ENCODE peak calls at places on chromosomes 3 and 15, in ten cellular contexts. P, T, V, I, X, Y, B, D, O and H are unnamed samples.

GRCh38 chr3:189119947-189120346 is 51.8 kb upstream of the TPRG1 start:
- DNase-seq in O (no peak), V (no peak), T (no peak), Y (no peak), X (no peak), P (no peak), D (no peak), B (no peak), I (no peak), H (no peak)

GRCh38 chr3:125349055-125349454 is 26.1 kb downstream of the ZNF148 start:
- DNase-seq in X (no peak), D (no peak), I (no peak), Y (no peak), V (no peak), T (no peak), B (no peak), O (no peak), P (no peak), H (no peak)

GRCh38 chr3:150449169-150449721 is 41.1 kb downstream of the TSC22D2 start:
- DNase-seq in T (no peak), D (peak; percentile 72), V (no peak), Y (no peak), X (no peak), O (no peak), P (no peak), I (peak; percentile 55), B (peak; percentile 75), H (peak; percentile 71)

GRCh38 chr15:77856718-77857346 is 220.7 kb downstream of the TBC1D2B start:
- DNase-seq in Y (no peak), X (peak; percentile 8), V (no peak), P (no peak), B (no peak), O (no peak), T (no peak), D (no peak), I (no peak), H (peak; percentile 90)

GRCh38 chr3:150220791-150221190 is 187.3 kb upstream of the TSC22D2 start:
- DNase-seq in D (no peak), Y (no peak), T (no peak), O (no peak), I (no peak), B (no peak), P (no peak), X (no peak), V (no peak), H (no peak)

GRCh38 chr15:98791046-98791701 is 142.8 kb downstream of the IGF1R start:
- DNase-seq in O (no peak), I (peak; percentile 46), D (no peak), V (no peak), T (no peak), X (no peak), B (no peak), P (no peak), Y (no peak), H (no peak)

GRCh38 chr15:92571824-92572223 is 83.8 kb downstream of the FAM174B start:
- DNase-seq in O (no peak), Y (no peak), B (no peak), P (no peak), V (no peak), T (no peak), X (no peak), I (no peak), D (no peak), H (no peak)

GRCh38 chr3:173396191-173397041 is 1.1 kb upstream of the NLGN1 start:
- DNase-seq in B (no peak), X (no peak), D (no peak), V (peak; percentile 39), P (peak; percentile 6), I (no peak), Y (no peak), O (no peak), T (no peak), H (peak; percentile 50)

GRCh38 chr3:159378391-159378790 is 576.5 kb downstream of the MFSD1 start:
- DNase-seq in I (no peak), T (no peak), O (no peak), V (no peak), X (no peak), B (peak; percentile 1), P (no peak), Y (no peak), D (no peak), H (no peak)

GRCh38 chr3:127722104-127722784 is 49.5 kb downstream of the ABTB1 start:
- DNase-seq in D (no peak), T (no peak), Y (no peak), X (no peak), V (no peak), O (peak; percentile 35), P (no peak), B (no peak), I (no peak), H (no peak)

GRCh38 chr3:157807286-157807685 is 298.9 kb downstream of the SHOX2 start:
- DNase-seq in V (no peak), I (no peak), D (peak; percentile 57), O (no peak), X (no peak), Y (no peak), P (no peak), B (peak; percentile 47), T (no peak), H (no peak)

GRCh38 chr15:89472785-89473256 is 23.6 kb downstream of the RHCG start:
- DNase-seq in P (peak; percentile 90), B (peak; percentile 33), Y (no peak), X (no peak), O (peak; percentile 69), D (peak; percentile 55), V (no peak), I (peak; percentile 69), T (peak; percentile 18), H (peak; percentile 23)

GRCh38 chr3:71281173-71281738 is 302.3 kb downstream of the FOXP1 start:
- DNase-seq in I (no peak), D (no peak), O (no peak), P (no peak), X (no peak), V (no peak), Y (no peak), B (no peak), T (no peak), H (no peak)

GRCh38 chr3:63753567-63753966 is 65.5 kb upstream of the C3orf49 start:
- DNase-seq in O (no peak), D (peak; percentile 44), X (no peak), T (no peak), V (no peak), B (peak; percentile 21), I (no peak), P (peak; percentile 4), Y (no peak), H (no peak)

GRCh38 chr15:67569668-67570067 is 27.2 kb downstream of the MAP2K5 start:
- DNase-seq in X (no peak), P (no peak), B (no peak), T (no peak), I (no peak), Y (no peak), D (no peak), V (no peak), O (no peak), H (no peak)

GRCh38 chr15:78660584-78660983 is 19.6 kb upstream of the CHRNB4 start:
- DNase-seq in B (no peak), I (no peak), Y (no peak), T (no peak), X (no peak), D (no peak), O (no peak), V (no peak), P (no peak), H (no peak)